ENCODE peak calls at places on chromosomes 11 and 22, in ten cellular contexts. A, L, C, K, V, Y, J, U, B and S are unnamed samples.

GRCh38 chr11:95092549-95093324 is 3.1 kb downstream of the ENDOD1 start:
- DNase-seq in V (no peak), Y (no peak), C (no peak), K (peak; percentile 17), L (no peak), U (peak; percentile 67), A (no peak), J (no peak), B (no peak), S (peak; percentile 81)

GRCh38 chr11:121711236-121711635 is 258.5 kb upstream of the SORL1-AS1 start:
- DNase-seq in K (no peak), V (no peak), B (no peak), J (no peak), A (no peak), Y (no peak), L (no peak), U (no peak), C (no peak), S (peak; percentile 16)

GRCh38 chr11:66559141-66559861 is 9.1 kb downstream of the CTSF start:
- DNase-seq in K (peak; percentile 28), V (peak; percentile 46), Y (peak; percentile 27), B (no peak), A (peak; percentile 63), C (peak; percentile 11), U (no peak), J (peak; percentile 49), L (peak; percentile 30), S (peak; percentile 60)

GRCh38 chr11:65695459-65696241 is 16.4 kb upstream of the KAT5 start:
- DNase-seq in K (no peak), J (peak; percentile 53), Y (no peak), L (no peak), C (no peak), A (no peak), V (peak; percentile 37), U (no peak), B (no peak), S (no peak)

GRCh38 chr11:36013950-36014349 is 70.1 kb downstream of the LDLRAD3 start:
- DNase-seq in L (no peak), U (no peak), K (no peak), B (no peak), C (no peak), V (no peak), Y (no peak), J (no peak), A (no peak), S (no peak)

GRCh38 chr11:6629892-6630631 is 10.8 kb upstream of the TPP1 start:
- DNase-seq in B (no peak), Y (no peak), J (peak; percentile 64), U (no peak), V (no peak), L (no peak), K (no peak), C (no peak), A (no peak), S (no peak)

GRCh38 chr11:64745523-64746328 is 1.8 kb upstream of the RASGRP2 start:
- DNase-seq in L (peak; percentile 85), A (peak; percentile 90), V (peak; percentile 93), C (peak; percentile 89), U (peak; percentile 56), B (peak; percentile 88), J (peak; percentile 84), Y (peak; percentile 92), K (peak; percentile 92), S (peak; percentile 58)

GRCh38 chr22:36565152-36565507 is 36.2 kb upstream of the EIF3D start:
- DNase-seq in K (no peak), L (no peak), J (no peak), V (no peak), U (no peak), B (no peak), A (no peak), C (no peak), Y (no peak), S (no peak)

GRCh38 chr22:28741200-28741757 is 341 bp downstream of the CHEK2 start:
- DNase-seq in J (no peak), L (no peak), C (no peak), A (no peak), Y (no peak), K (no peak), B (no peak), U (no peak), V (no peak), S (no peak)

GRCh38 chr11:44017443-44018126 is 30.2 kb upstream of the ACCSL start:
- DNase-seq in V (peak; percentile 8), J (no peak), Y (no peak), K (no peak), U (no peak), B (no peak), A (no peak), L (no peak), C (no peak), S (no peak)

GRCh38 chr11:100756556-100756955 is 69.5 kb downstream of the ARHGAP42 start:
- DNase-seq in L (no peak), C (no peak), J (no peak), Y (no peak), B (no peak), K (no peak), V (no peak), U (no peak), A (no peak), S (no peak)

GRCh38 chr22:50323900-50324299 is 2.9 kb downstream of the DENND6B start:
- DNase-seq in V (no peak), U (no peak), J (no peak), A (no peak), C (no peak), Y (no peak), B (no peak), L (no peak), K (no peak), S (no peak)

GRCh38 chr22:27308513-27308912 is 493.0 kb downstream of the MN1 start:
- DNase-seq in J (no peak), K (no peak), B (no peak), Y (no peak), L (no peak), A (no peak), V (no peak), C (no peak), U (no peak), S (no peak)
- H3K4me3 ChIP-seq in J (no peak overlapping the region), K (no peak overlapping the region), B (no peak overlapping the region), Y (no peak overlapping the region), L (no peak overlapping the region), A (no peak overlapping the region), V (no peak overlapping the region), C (no peak overlapping the region), U (no peak overlapping the region), S (no peak overlapping the region)

GRCh38 chr11:32050256-32050655 is 40.6 kb upstream of the RCN1 start:
- DNase-seq in K (no peak), U (no peak), B (no peak), Y (no peak), J (no peak), V (no peak), A (no peak), L (no peak), C (no peak), S (no peak)

GRCh38 chr11:32056445-32056844 is 34.4 kb upstream of the RCN1 start:
- DNase-seq in L (no peak), C (no peak), B (no peak), K (no peak), V (no peak), U (peak; percentile 50), Y (no peak), J (no peak), A (no peak), S (no peak)

GRCh38 chr11:32053151-32053550 is 37.7 kb upstream of the RCN1 start:
- DNase-seq in C (no peak), K (no peak), U (no peak), J (no peak), B (no peak), L (no peak), Y (no peak), V (no peak), A (no peak), S (peak; percentile 59)

DNA sequence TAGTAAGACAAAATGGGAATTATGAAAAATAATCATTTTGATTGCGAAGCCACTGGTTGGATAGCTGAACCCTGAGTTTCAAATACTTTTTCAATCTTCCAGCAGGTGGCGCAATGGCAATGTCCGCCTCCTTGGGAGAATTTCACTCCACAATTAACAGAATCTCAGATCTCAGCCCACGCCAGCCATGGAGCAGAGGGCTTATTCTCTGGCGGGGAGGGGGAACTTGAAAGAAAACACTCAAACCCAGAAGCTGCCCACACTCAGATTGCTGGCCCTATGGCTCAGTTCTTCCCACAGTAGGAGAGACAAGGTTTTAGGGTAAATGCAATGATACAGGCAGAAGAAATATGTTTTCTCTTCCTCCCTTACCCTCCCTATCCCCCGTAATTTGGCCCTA is 38.7 kb upstream of the RCN1 start:
- DNase-seq in J (peak; percentile 70), K (peak; percentile 32), C (peak; percentile 48), A (no peak), B (no peak), Y (no peak), U (peak; percentile 55), V (peak; percentile 47), L (peak; percentile 47), S (peak; percentile 41)
- H3K4me3 ChIP-seq in J (no peak overlapping the region), K (no peak overlapping the region), C (no peak overlapping the region), A (no peak overlapping the region), B (no peak overlapping the region), Y (no peak overlapping the region), U (no peak overlapping the region), V (no peak overlapping the region), L (no peak overlapping the region), S (no peak overlapping the region)

DNA sequence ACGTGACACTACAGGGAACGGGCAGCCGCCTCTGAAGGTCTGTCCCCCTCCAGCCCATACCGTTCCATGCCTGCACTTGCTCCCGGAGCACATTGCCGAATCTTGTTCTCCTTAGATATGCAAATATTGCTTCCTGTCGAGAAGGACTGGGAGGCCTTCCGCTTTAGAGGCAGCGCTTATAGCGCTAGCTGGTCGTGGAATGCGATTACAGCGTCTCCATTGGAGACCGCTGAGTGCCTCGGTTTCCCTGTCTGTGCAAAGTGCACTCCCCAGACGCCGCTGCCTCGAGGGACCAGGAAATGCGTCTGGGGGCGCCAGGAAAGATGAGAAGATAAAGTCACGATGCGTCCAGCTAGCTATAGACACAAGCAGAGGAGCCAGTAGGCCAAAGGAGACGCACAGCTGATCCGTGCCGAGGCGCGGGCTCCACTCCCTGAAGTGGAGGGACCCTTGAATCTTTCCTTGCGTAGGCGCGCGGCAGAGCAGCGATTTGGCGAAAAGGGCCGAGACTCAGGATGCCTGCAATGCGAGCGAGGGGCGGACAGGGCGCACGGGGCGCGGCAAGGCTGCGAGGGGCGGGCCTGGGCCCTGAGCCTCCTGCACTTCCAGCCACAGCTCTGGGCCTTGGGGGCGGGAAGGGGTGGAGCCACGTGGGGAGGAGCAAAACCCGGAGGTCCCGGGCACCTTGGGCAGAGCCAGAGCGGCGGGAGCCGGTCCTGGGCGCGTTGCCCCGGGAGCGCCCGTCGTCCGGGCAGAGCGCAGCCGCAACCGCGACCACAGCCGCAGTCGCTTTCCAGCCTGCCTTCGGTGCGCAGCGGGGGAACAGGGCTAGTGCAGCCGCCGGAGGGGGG is at the start of gene RASSF10:
- DNase-seq in C (no peak), Y (peak; percentile 42), A (peak; percentile 90), V (no peak), J (peak; percentile 87), L (no peak), U (peak; percentile 37), B (peak; percentile 95), K (no peak), S (peak; percentile 14)
- H3K4me3 ChIP-seq in C (no peak within 1 kb of the TSS), Y (peak within 1 kb of the TSS; percentile 67), A (peak within 1 kb of the TSS; percentile 51), V (peak within 1 kb of the TSS; percentile 10), J (peak within 1 kb of the TSS; percentile 32), L (no peak within 1 kb of the TSS), U (peak within 1 kb of the TSS; percentile 26), B (peak within 1 kb of the TSS; percentile 48), K (no peak within 1 kb of the TSS), S (peak within 1 kb of the TSS; percentile 4)

DNA sequence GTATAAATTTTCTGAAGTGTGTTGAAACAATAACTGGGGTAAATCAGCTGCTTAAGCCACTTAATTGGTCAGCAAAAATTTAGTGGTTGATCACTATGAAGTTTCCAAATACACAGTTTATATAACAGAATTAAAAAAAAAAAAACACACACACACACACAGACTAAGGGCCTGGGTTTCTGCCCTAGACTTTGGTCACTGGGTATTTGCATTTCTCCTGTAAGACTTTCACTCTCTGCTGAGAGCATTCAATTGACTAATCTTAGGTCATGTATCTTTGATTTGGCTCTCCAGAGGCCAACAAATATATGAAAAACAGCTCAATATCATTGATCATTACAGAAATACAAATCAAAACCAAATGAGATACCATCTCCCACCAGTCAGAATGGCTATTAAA is 214.3 kb downstream of the KCNA4 start:
- DNase-seq in B (no peak), V (no peak), J (no peak), C (no peak), U (no peak), K (no peak), L (no peak), Y (no peak), A (no peak), S (no peak)
- H3K4me3 ChIP-seq in B (no peak overlapping the region), V (no peak overlapping the region), J (no peak overlapping the region), C (no peak overlapping the region), U (no peak overlapping the region), K (no peak overlapping the region), L (no peak overlapping the region), Y (no peak overlapping the region), A (no peak overlapping the region), S (no peak overlapping the region)